ENCODE peak calls at places on chromosomes 5 and 9, in four cellular contexts. S is HepG2, B is K562, Q is H1. W is an unnamed sample.
A peak's percentile ranks its signal among the peaks of the same experiment; 100 is the strongest.

GRCh38 chr9:135297716-135298075 is 181.9 kb upstream of the PPP1R26 start:
- DNase-seq in Q (no peak), B (no peak), S (no peak), W (no peak)

GRCh38 chr5:154858972-154859950 is 834 bp downstream of the CNOT8 start:
- DNase-seq in Q (no peak), B (no peak), S (no peak), W (no peak)

GRCh38 chr5:159449925-159450324 is 119.6 kb upstream of the IL12B start:
- DNase-seq in S (no peak), Q (no peak), B (no peak), W (peak; percentile 69)

GRCh38 chr9:37302277-37302676 is 120.2 kb upstream of the GRHPR start:
- DNase-seq in S (no peak), Q (no peak), B (no peak), W (no peak)

GRCh38 chr9:35287986-35288515 is 126.2 kb downstream of the UNC13B start:
- DNase-seq in Q (no peak), B (no peak), S (no peak), W (no peak)

GRCh38 chr5:76236684-76237083 is 153.5 kb downstream of the SV2C start:
- DNase-seq in B (no peak), S (no peak), Q (no peak), W (no peak)

GRCh38 chr5:178115835-178116405 is 2.6 kb downstream of the N4BP3 start:
- DNase-seq in B (no peak), S (no peak), Q (no peak), W (no peak)

GRCh38 chr9:69643098-69643497 is 29.1 kb downstream of the APBA1 start:
- DNase-seq in B (no peak), S (no peak), Q (no peak), W (no peak)

GRCh38 chr5:37889612-37890317 is 49.9 kb upstream of the GDNF start:
- DNase-seq in S (no peak), B (no peak), Q (no peak), W (no peak)

GRCh38 chr5:130868186-130868821 is 296.8 kb downstream of the HINT1 start:
- DNase-seq in Q (no peak), B (no peak), S (no peak), W (no peak)

GRCh38 chr9:127177221-127177620 is 54.8 kb upstream of the ANGPTL2 start:
- DNase-seq in Q (no peak), S (no peak), B (no peak), W (no peak)

GRCh38 chr5:113179156-113179555 is 202.6 kb downstream of the DCP2 start:
- DNase-seq in Q (no peak), S (no peak), B (no peak), W (no peak)

GRCh38 chr9:125515281-125515680 is 191.7 kb downstream of the MAPKAP1 start:
- DNase-seq in Q (no peak), S (no peak), B (no peak), W (no peak)

GRCh38 chr5:111635946-111636315 is 121.1 kb downstream of the NREP start:
- DNase-seq in B (no peak), Q (no peak), S (no peak), W (no peak)

GRCh38 chr9:69768716-69769115 is 8.9 kb upstream of the PTAR1 start:
- DNase-seq in B (no peak), S (no peak), Q (no peak), W (no peak)

GRCh38 chr5:1310118-1310517 is 15.2 kb upstream of the TERT start:
- DNase-seq in Q (no peak), B (no peak), S (no peak), W (no peak)

GRCh38 chr5:85388752-85389151 is 1004.1 kb upstream of the EDIL3 start:
- DNase-seq in Q (no peak), B (no peak), S (no peak), W (no peak)

GRCh38 chr9:76599970-76600369 is 141.0 kb downstream of the GCNT1 start:
- DNase-seq in B (no peak), S (no peak), Q (no peak), W (no peak)

GRCh38 chr5:131848662-131849061 is 51.8 kb upstream of the FNIP1 start:
- DNase-seq in S (no peak), B (no peak), Q (no peak), W (no peak)

GRCh38 chr5:107553063-107553676 is 117.6 kb downstream of the EFNA5 start:
- DNase-seq in Q (no peak), B (no peak), S (no peak), W (no peak)

GRCh38 chr5:83281658-83282057 is 189.9 kb upstream of the VCAN start:
- DNase-seq in S (no peak), Q (no peak), B (no peak), W (peak; percentile 4)

GRCh38 chr5:127306647-127307046 is 16.1 kb downstream of the MEGF10 start:
- DNase-seq in B (no peak), S (no peak), Q (no peak), W (no peak)

GRCh38 chr5:60492958-60493357 is 207.0 kb downstream of the DEPDC1B start:
- DNase-seq in S (peak; percentile 85), B (peak; percentile 11), Q (no peak), W (peak; percentile 53)

DNA sequence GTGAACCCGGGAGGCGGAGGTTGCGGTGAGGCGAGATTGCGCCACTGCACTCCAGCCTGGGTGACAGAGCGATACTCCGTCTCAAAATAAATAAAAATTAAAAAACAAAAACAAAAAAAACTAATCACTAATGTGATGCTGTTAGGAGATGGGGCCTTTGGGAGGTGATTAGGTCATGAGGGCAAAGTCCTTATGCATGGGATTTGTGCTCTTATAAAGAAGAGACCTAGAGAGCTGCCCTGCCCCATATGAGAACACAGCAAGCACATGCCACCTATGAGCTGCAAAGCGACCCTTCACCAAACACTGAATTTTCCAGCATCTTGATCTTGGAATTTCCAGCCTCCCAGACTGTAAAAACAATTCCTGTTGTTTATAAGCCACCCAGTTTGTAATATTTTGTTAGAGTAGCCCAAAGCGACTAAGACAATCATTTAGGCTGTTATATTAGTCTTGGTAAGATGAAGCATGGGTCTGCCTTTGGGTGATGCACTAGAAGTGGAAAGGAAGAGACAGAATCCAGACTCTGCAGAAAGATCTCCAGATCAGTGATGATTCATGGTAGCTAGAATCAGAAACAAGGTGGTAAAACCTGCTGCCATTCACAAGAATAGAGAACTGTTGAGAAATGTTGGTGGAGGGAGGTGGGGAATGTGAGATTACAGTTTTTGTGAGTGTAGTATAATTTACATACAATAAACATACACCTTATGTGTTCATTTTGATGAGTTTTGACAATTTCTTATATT is 26.2 kb downstream of the GPR21 start:
- DNase-seq in Q (no peak), B (no peak), S (peak; percentile 10), W (no peak)
- TF ChIP-seq MAFK in Q (no peak), B (no peak), S (no peak), W (no peak)

DNA sequence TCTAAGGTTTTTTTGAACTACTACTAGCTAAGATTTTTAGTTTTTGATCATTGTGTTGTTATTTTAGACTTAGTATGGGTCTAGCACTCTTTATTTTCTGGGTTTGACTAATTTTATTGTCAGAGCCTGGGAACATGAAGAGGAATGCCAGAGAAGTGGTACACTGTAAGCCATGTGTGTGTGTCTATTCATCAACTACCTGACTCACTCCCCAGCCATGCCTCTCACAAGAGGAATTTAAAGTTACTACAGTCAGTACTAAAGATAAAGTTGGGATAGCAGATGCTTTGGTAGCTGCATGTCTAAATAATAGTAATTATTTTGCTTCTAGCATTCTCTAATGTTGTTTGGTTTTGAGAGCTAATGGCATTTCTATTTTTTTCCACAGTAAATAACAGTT is 264.8 kb downstream of the CSNK1G3 start:
- DNase-seq in S (no peak), B (no peak), Q (no peak), W (no peak)
- TF ChIP-seq JUN in S (no peak), B (no peak), Q (no peak), W (no peak)

GRCh38 chr9:38333047-38333446 is 59.5 kb upstream of the ALDH1B1 start:
- DNase-seq in S (no peak), B (no peak), Q (no peak), W (no peak)
- TF ChIP-seq POLR2A in S (no peak), B (no peak), Q (no peak), W (no peak)

GRCh38 chr9:93483497-93483896 is 30.1 kb upstream of the FAM120AOS start:
- DNase-seq in S (no peak), B (no peak), Q (no peak), W (no peak)

GRCh38 chr9:93477397-93477796 is 24.0 kb upstream of the FAM120AOS start:
- DNase-seq in B (no peak), S (no peak), Q (no peak), W (no peak)

GRCh38 chr9:93479726-93480125 is 26.3 kb upstream of the FAM120AOS start:
- DNase-seq in Q (no peak), S (no peak), B (no peak), W (no peak)

GRCh38 chr9:93480728-93481324 is 27.4 kb upstream of the FAM120AOS start:
- DNase-seq in B (no peak), S (no peak), Q (no peak), W (no peak)

DNA sequence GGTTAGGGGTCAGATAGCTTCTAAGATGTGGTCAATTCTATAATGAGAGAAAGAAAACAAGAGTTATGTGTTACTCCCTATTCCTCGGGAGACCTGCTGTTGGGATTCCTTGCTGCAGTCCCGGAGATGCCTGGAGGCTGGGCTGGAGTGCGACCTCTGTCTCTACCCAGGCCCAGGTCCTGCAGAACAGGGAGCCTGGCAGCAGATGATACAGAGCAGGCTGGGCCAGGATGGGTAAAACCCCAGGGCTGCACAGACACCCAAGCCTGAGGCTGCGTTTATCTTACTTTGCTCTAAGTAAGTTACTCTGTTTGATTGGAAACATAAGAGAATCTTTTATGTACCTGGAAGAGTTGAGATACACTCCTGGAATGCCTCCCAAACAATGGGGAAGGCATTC is 26.9 kb upstream of the FAM120AOS start:
- DNase-seq in B (no peak), S (no peak), Q (no peak), W (no peak)
- TF ChIP-seq MAFK in B (no peak), S (no peak), Q (no peak), W (no peak)

DNA sequence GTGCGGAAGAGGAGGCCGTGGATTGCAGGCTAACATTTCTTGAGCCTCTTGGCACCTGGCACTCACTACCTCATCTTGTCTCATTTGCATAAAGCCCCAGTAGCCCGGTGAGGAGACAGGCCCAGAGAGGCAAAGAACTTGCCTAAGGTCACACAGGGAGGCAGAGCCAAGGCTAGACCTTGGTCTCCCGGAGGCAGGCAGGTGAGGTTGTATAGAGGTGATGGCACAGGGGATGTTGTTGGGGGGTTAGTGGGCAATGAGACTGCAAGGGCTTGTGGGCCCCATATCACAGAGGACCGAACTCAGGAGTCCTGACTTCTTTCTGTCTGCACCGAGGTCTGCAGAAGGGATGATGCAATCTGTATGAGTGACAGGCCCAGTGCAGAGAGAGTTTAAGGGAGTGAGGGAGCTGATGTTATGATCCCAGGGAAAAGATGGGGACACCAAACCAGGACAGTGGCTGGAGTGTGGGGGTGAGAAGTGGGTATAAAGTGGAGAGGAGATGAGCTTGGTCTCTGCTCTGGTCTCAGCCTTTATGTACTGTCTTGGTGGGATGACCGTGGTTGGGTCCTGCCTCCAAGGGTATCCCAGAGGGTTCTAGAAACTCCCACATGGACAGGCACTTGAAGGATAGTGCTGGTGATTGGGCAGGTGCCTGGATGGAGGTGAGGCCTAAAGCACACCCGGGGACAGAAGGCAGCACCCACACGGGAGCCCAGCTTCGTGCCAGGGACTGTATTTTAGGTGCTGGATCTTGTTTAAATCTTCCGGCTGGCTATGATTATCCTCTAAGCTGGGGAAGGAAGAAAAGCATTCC is 21.8 kb downstream of the GSN start:
- DNase-seq in B (no peak), Q (no peak), S (no peak), W (no peak)
- TF ChIP-seq JUN in B (no peak), Q (no peak), S (no peak), W (no peak)

GRCh38 chr5:173917788-173918786 is 29.9 kb downstream of the CPEB4 start:
- DNase-seq in Q (no peak), S (peak; percentile 37), B (peak; percentile 79), W (peak; percentile 88)
- TF ChIP-seq POLR2A in Q (peak; percentile 81), S (no peak), B (peak; percentile 84), W (peak; percentile 55)